ENCODE peak calls at places on chromosome 22, in five cellular contexts. W is NCI-H1436; V is stimulated activated CD8-positive, alpha-beta memory T cell treated with anti-CD3 and anti-CD28 coated beads, Interleukin-15, amount 100 ng/mL, for 4 hours; P is fibroblast of villous mesenchyme; T is A673. Z is an unnamed sample.

GRCh38 chr22:31342389-31343125 is 3.6 kb downstream of the PATZ1 start:
- DNase-seq in T (peak), V (no peak), W (no peak), P (no peak), Z (no peak)

GRCh38 chr22:35883028-35883620 is 145.5 kb downstream of the RBFOX2 start:
- DNase-seq in W (no peak), P (peak), V (no peak), T (peak), Z (peak)

GRCh38 chr22:46612904-46613605 is 7.1 kb upstream of the GRAMD4 start:
- DNase-seq in T (no peak), V (peak), P (no peak), W (no peak), Z (no peak)

GRCh38 chr22:22897036-22897435 is 9.4 kb downstream of the IGLL5 start:
- DNase-seq in V (no peak), P (no peak), T (no peak), W (no peak), Z (no peak)

GRCh38 chr22:49228431-49229037 is 599.1 kb downstream of the BRD1 start:
- DNase-seq in P (no peak), T (no peak), W (no peak), V (no peak), Z (no peak)

GRCh38 chr22:46746620-46747019 is 8.6 kb upstream of the CERK start:
- DNase-seq in W (no peak), P (no peak), V (no peak), T (no peak), Z (no peak)

GRCh38 chr22:37309221-37310074 is 27.1 kb downstream of the CYTH4 start:
- DNase-seq in T (no peak), W (no peak), V (no peak), P (no peak), Z (no peak)

GRCh38 chr22:31143038-31143437 is 2.7 kb upstream of the PLA2G3 start:
- DNase-seq in T (no peak), W (no peak), P (no peak), V (no peak), Z (no peak)

GRCh38 chr22:30947821-30948454 is 20.6 kb downstream of the MORC2 start:
- DNase-seq in W (no peak), V (no peak), T (peak), P (peak), Z (peak)

Z was measured in SK-MEL-5.